ENCODE peak calls at places on chromosome 5, in five cellular contexts. One of them, this sample, is unnamed.
A peak's percentile ranks its signal among the peaks of the same experiment; 100 is the strongest.

GRCh38 chr5:180343846-180344327 is 9.2 kb downstream of the GFPT2 start:
- DNase-seq in NCI-H1105 treated with DMSO at 0.1 percent for 48 hours: no peak
- DNase-seq in HFFc6: no peak
- DNase-seq in fibroblast of lung: no peak
- DNase-seq in astrocyte of the spinal cord: peak; percentile 61
- DNase-seq in this sample: no peak

GRCh38 chr5:36457511-36458260 is 148.7 kb upstream of the SLC1A3 start:
- DNase-seq in NCI-H1105 treated with DMSO at 0.1 percent for 48 hours: no peak
- DNase-seq in HFFc6: no peak
- DNase-seq in fibroblast of lung: peak; percentile 88
- DNase-seq in astrocyte of the spinal cord: peak; percentile 52
- DNase-seq in this sample: no peak

GRCh38 chr5:157172408-157172807 is 6.3 kb upstream of the GARIN3 start:
- DNase-seq in NCI-H1105 treated with DMSO at 0.1 percent for 48 hours: no peak
- DNase-seq in HFFc6: no peak
- DNase-seq in fibroblast of lung: no peak
- DNase-seq in astrocyte of the spinal cord: no peak
- DNase-seq in this sample: no peak

GRCh38 chr5:62509823-62510222 is 68.8 kb upstream of the LRRC70 start:
- DNase-seq in NCI-H1105 treated with DMSO at 0.1 percent for 48 hours: no peak
- DNase-seq in HFFc6: no peak
- DNase-seq in fibroblast of lung: peak; percentile 25
- DNase-seq in astrocyte of the spinal cord: no peak
- DNase-seq in this sample: no peak

GRCh38 chr5:102753889-102754498 is 1.1 kb upstream of the PAM start:
- DNase-seq in NCI-H1105 treated with DMSO at 0.1 percent for 48 hours: no peak
- DNase-seq in HFFc6: no peak
- DNase-seq in fibroblast of lung: no peak
- DNase-seq in astrocyte of the spinal cord: no peak
- DNase-seq in this sample: no peak

GRCh38 chr5:157187046-157187754 is 6.6 kb downstream of the ITK start:
- DNase-seq in NCI-H1105 treated with DMSO at 0.1 percent for 48 hours: no peak
- DNase-seq in HFFc6: no peak
- DNase-seq in fibroblast of lung: no peak
- DNase-seq in astrocyte of the spinal cord: no peak
- DNase-seq in this sample: no peak

GRCh38 chr5:79396265-79396664 is 117.7 kb downstream of the HOMER1 start:
- DNase-seq in NCI-H1105 treated with DMSO at 0.1 percent for 48 hours: no peak
- DNase-seq in HFFc6: no peak
- DNase-seq in fibroblast of lung: peak; percentile 45
- DNase-seq in astrocyte of the spinal cord: peak; percentile 5
- DNase-seq in this sample: peak; percentile 29

GRCh38 chr5:76595755-76596481 is 27.3 kb downstream of the F2RL2 start:
- DNase-seq in NCI-H1105 treated with DMSO at 0.1 percent for 48 hours: no peak
- DNase-seq in HFFc6: no peak
- DNase-seq in fibroblast of lung: no peak
- DNase-seq in astrocyte of the spinal cord: no peak
- DNase-seq in this sample: no peak

GRCh38 chr5:103389362-103389761 is 130.8 kb downstream of the MACIR start:
- DNase-seq in NCI-H1105 treated with DMSO at 0.1 percent for 48 hours: no peak
- DNase-seq in HFFc6: no peak
- DNase-seq in fibroblast of lung: no peak
- DNase-seq in astrocyte of the spinal cord: no peak
- DNase-seq in this sample: no peak

GRCh38 chr5:125006011-125006685 is 259.7 kb upstream of the ZNF608 start:
- DNase-seq in NCI-H1105 treated with DMSO at 0.1 percent for 48 hours: peak; percentile 46
- DNase-seq in HFFc6: no peak
- DNase-seq in fibroblast of lung: no peak
- DNase-seq in astrocyte of the spinal cord: no peak
- DNase-seq in this sample: no peak

GRCh38 chr5:32504923-32505596 is 60.5 kb upstream of the ZFR start:
- DNase-seq in NCI-H1105 treated with DMSO at 0.1 percent for 48 hours: peak; percentile 92
- DNase-seq in HFFc6: peak; percentile 79
- DNase-seq in fibroblast of lung: peak; percentile 94
- DNase-seq in astrocyte of the spinal cord: peak; percentile 96
- DNase-seq in this sample: peak; percentile 90

GRCh38 chr5:155004138-155004744 is 9.3 kb upstream of the KIF4B start:
- DNase-seq in NCI-H1105 treated with DMSO at 0.1 percent for 48 hours: no peak
- DNase-seq in HFFc6: no peak
- DNase-seq in fibroblast of lung: no peak
- DNase-seq in astrocyte of the spinal cord: no peak
- DNase-seq in this sample: no peak

GRCh38 chr5:165209101-165209727 is 1703.8 kb downstream of the MAT2B start:
- DNase-seq in NCI-H1105 treated with DMSO at 0.1 percent for 48 hours: no peak
- DNase-seq in HFFc6: peak; percentile 11
- DNase-seq in fibroblast of lung: peak; percentile 26
- DNase-seq in astrocyte of the spinal cord: peak; percentile 30
- DNase-seq in this sample: peak; percentile 26

GRCh38 chr5:60719329-60719728 is 19.4 kb upstream of the DEPDC1B start:
- DNase-seq in NCI-H1105 treated with DMSO at 0.1 percent for 48 hours: no peak
- DNase-seq in HFFc6: no peak
- DNase-seq in fibroblast of lung: no peak
- DNase-seq in astrocyte of the spinal cord: no peak
- DNase-seq in this sample: no peak

GRCh38 chr5:54738973-54739367 is 221.4 kb downstream of the SNX18 start:
- DNase-seq in NCI-H1105 treated with DMSO at 0.1 percent for 48 hours: no peak
- DNase-seq in HFFc6: no peak
- DNase-seq in fibroblast of lung: no peak
- DNase-seq in astrocyte of the spinal cord: no peak
- DNase-seq in this sample: no peak

GRCh38 chr5:71757590-71758543 is 38.8 kb downstream of the CARTPT start:
- DNase-seq in NCI-H1105 treated with DMSO at 0.1 percent for 48 hours: peak; percentile 57
- DNase-seq in HFFc6: peak; percentile 49
- DNase-seq in fibroblast of lung: peak; percentile 60
- DNase-seq in astrocyte of the spinal cord: peak; percentile 76
- DNase-seq in this sample: peak; percentile 67

GRCh38 chr5:38640012-38640395 is 83.6 kb upstream of the LIFR start:
- DNase-seq in NCI-H1105 treated with DMSO at 0.1 percent for 48 hours: no peak
- DNase-seq in HFFc6: no peak
- DNase-seq in fibroblast of lung: peak; percentile 53
- DNase-seq in astrocyte of the spinal cord: peak; percentile 34
- DNase-seq in this sample: peak; percentile 15

GRCh38 chr5:118371973-118372650 is 616.2 kb downstream of the DTWD2 start:
- DNase-seq in NCI-H1105 treated with DMSO at 0.1 percent for 48 hours: peak; percentile 56
- DNase-seq in HFFc6: no peak
- DNase-seq in fibroblast of lung: no peak
- DNase-seq in astrocyte of the spinal cord: peak; percentile 37
- DNase-seq in this sample: no peak

GRCh38 chr5:164119806-164120440 is 614.5 kb downstream of the MAT2B start:
- DNase-seq in NCI-H1105 treated with DMSO at 0.1 percent for 48 hours: no peak
- DNase-seq in HFFc6: peak; percentile 4
- DNase-seq in fibroblast of lung: peak; percentile 69
- DNase-seq in astrocyte of the spinal cord: peak; percentile 36
- DNase-seq in this sample: no peak

GRCh38 chr5:169667896-169668674 is 31.0 kb downstream of the DOCK2 start:
- DNase-seq in NCI-H1105 treated with DMSO at 0.1 percent for 48 hours: peak; percentile 23
- DNase-seq in HFFc6: peak; percentile 28
- DNase-seq in fibroblast of lung: peak; percentile 24
- DNase-seq in astrocyte of the spinal cord: peak; percentile 34
- DNase-seq in this sample: peak; percentile 7